ENCODE peak calls at places on chromosomes 2 and 18, in eight cellular contexts. One of them, this sample, is unnamed.

GRCh38 chr2:20353597-20353996 is 3.0 kb upstream of the PUM2 start:
- DNase-seq in WTC11: no peak
- DNase-seq in dorsolateral prefrontal cortex: no peak
- DNase-seq in B cell: no peak
- DNase-seq in astrocyte: no peak
- DNase-seq in OCI-LY7: no peak
- DNase-seq in astrocyte of the spinal cord: no peak
- DNase-seq in IMR-90: no peak
- DNase-seq in this sample: no peak

GRCh38 chr2:85504434-85505261 is 34.3 kb upstream of the MAT2A start:
- DNase-seq in WTC11: no peak
- DNase-seq in dorsolateral prefrontal cortex: no peak
- DNase-seq in B cell: no peak
- DNase-seq in astrocyte: peak
- DNase-seq in OCI-LY7: no peak
- DNase-seq in astrocyte of the spinal cord: peak
- DNase-seq in IMR-90: peak
- DNase-seq in this sample: peak

GRCh38 chr18:42137671-42138375 is 182.8 kb downstream of the PIK3C3 start:
- DNase-seq in WTC11: no peak
- DNase-seq in dorsolateral prefrontal cortex: no peak
- DNase-seq in B cell: no peak
- DNase-seq in astrocyte: no peak
- DNase-seq in OCI-LY7: no peak
- DNase-seq in astrocyte of the spinal cord: no peak
- DNase-seq in IMR-90: no peak
- DNase-seq in this sample: no peak

GRCh38 chr2:119192893-119193292 is 30.7 kb upstream of the STEAP3 start:
- DNase-seq in WTC11: no peak
- DNase-seq in dorsolateral prefrontal cortex: no peak
- DNase-seq in B cell: no peak
- DNase-seq in astrocyte: no peak
- DNase-seq in OCI-LY7: no peak
- DNase-seq in astrocyte of the spinal cord: no peak
- DNase-seq in IMR-90: no peak
- DNase-seq in this sample: no peak

GRCh38 chr2:44546469-44547127 is 184.9 kb downstream of the CAMKMT start:
- DNase-seq in WTC11: no peak
- DNase-seq in dorsolateral prefrontal cortex: no peak
- DNase-seq in B cell: no peak
- DNase-seq in astrocyte: no peak
- DNase-seq in OCI-LY7: no peak
- DNase-seq in astrocyte of the spinal cord: no peak
- DNase-seq in IMR-90: no peak
- DNase-seq in this sample: no peak

GRCh38 chr2:9703701-9704221 is 73.0 kb upstream of the YWHAQ start:
- DNase-seq in WTC11: no peak
- DNase-seq in dorsolateral prefrontal cortex: no peak
- DNase-seq in B cell: no peak
- DNase-seq in astrocyte: peak
- DNase-seq in OCI-LY7: no peak
- DNase-seq in astrocyte of the spinal cord: peak
- DNase-seq in IMR-90: peak
- DNase-seq in this sample: peak

GRCh38 chr2:223943561-223944008 is 1.6 kb downstream of the WDFY1 start:
- DNase-seq in WTC11: no peak
- DNase-seq in dorsolateral prefrontal cortex: no peak
- DNase-seq in B cell: no peak
- DNase-seq in astrocyte: peak
- DNase-seq in OCI-LY7: no peak
- DNase-seq in astrocyte of the spinal cord: peak
- DNase-seq in IMR-90: peak
- DNase-seq in this sample: peak

GRCh38 chr2:132979339-132980093 is 309.5 kb upstream of the LYPD1 start:
- DNase-seq in WTC11: no peak
- DNase-seq in dorsolateral prefrontal cortex: no peak
- DNase-seq in B cell: no peak
- DNase-seq in astrocyte: no peak
- DNase-seq in OCI-LY7: no peak
- DNase-seq in astrocyte of the spinal cord: no peak
- DNase-seq in IMR-90: no peak
- DNase-seq in this sample: no peak

GRCh38 chr2:150060341-150060740 is 427.1 kb downstream of the RND3 start:
- DNase-seq in WTC11: no peak
- DNase-seq in dorsolateral prefrontal cortex: no peak
- DNase-seq in B cell: no peak
- DNase-seq in astrocyte: no peak
- DNase-seq in OCI-LY7: no peak
- DNase-seq in astrocyte of the spinal cord: no peak
- DNase-seq in IMR-90: no peak
- DNase-seq in this sample: peak

GRCh38 chr2:54962935-54963334 is 87.3 kb downstream of the RTN4 start:
- DNase-seq in WTC11: no peak
- DNase-seq in dorsolateral prefrontal cortex: no peak
- DNase-seq in B cell: no peak
- DNase-seq in astrocyte: no peak
- DNase-seq in OCI-LY7: no peak
- DNase-seq in astrocyte of the spinal cord: no peak
- DNase-seq in IMR-90: no peak
- DNase-seq in this sample: no peak

GRCh38 chr2:105114551-105114950 is 76.7 kb downstream of the MRPS9 start:
- DNase-seq in WTC11: no peak
- DNase-seq in dorsolateral prefrontal cortex: no peak
- DNase-seq in B cell: peak
- DNase-seq in astrocyte: peak
- DNase-seq in OCI-LY7: peak
- DNase-seq in astrocyte of the spinal cord: peak
- DNase-seq in IMR-90: peak
- DNase-seq in this sample: peak

GRCh38 chr2:26721267-26722032 is 28.9 kb downstream of the KCNK3 start:
- DNase-seq in WTC11: no peak
- DNase-seq in dorsolateral prefrontal cortex: no peak
- DNase-seq in B cell: no peak
- DNase-seq in astrocyte: no peak
- DNase-seq in OCI-LY7: no peak
- DNase-seq in astrocyte of the spinal cord: no peak
- DNase-seq in IMR-90: no peak
- DNase-seq in this sample: peak

GRCh38 chr2:18924905-18925691 is 335.7 kb upstream of the NT5C1B start:
- DNase-seq in WTC11: no peak
- DNase-seq in dorsolateral prefrontal cortex: no peak
- DNase-seq in B cell: no peak
- DNase-seq in astrocyte: peak
- DNase-seq in OCI-LY7: no peak
- DNase-seq in astrocyte of the spinal cord: peak
- DNase-seq in IMR-90: peak
- DNase-seq in this sample: peak

GRCh38 chr2:113233593-113234550 is 44.8 kb downstream of the PAX8 start:
- DNase-seq in WTC11: no peak
- DNase-seq in dorsolateral prefrontal cortex: no peak
- DNase-seq in B cell: no peak
- DNase-seq in astrocyte: no peak
- DNase-seq in OCI-LY7: peak
- DNase-seq in astrocyte of the spinal cord: no peak
- DNase-seq in IMR-90: peak
- DNase-seq in this sample: peak

DNA sequence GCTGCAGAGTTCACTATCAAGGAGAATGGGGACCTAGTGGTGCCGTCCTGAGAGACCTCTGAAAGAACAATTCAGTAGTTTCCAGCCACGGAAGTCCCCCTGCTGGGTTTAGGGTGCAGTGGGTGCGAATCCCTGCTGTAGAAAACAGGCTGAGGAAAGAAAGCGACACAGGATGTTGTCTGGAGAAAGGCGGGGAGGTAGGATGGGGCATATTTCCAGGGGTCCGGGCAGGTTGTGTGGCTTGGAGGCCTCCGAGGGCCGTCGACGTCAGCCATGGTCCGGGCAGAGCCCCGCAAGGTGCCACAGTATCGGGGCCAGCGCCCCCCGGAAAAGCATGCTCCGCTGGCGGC is 807 bp upstream of the CREB1 start:
- DNase-seq in WTC11: no peak
- DNase-seq in dorsolateral prefrontal cortex: no peak
- DNase-seq in B cell: peak
- DNase-seq in astrocyte: no peak
- DNase-seq in OCI-LY7: peak
- DNase-seq in astrocyte of the spinal cord: peak
- DNase-seq in IMR-90: no peak
- DNase-seq in this sample: peak
- TF ChIP-seq CTCF in WTC11: no peak
- TF ChIP-seq CTCF in dorsolateral prefrontal cortex: no peak
- TF ChIP-seq CTCF in B cell: no peak
- TF ChIP-seq CTCF in astrocyte: no peak
- TF ChIP-seq CTCF in OCI-LY7: no peak
- TF ChIP-seq CTCF in astrocyte of the spinal cord: peak
- TF ChIP-seq CTCF in IMR-90: peak
- TF ChIP-seq CTCF in this sample: peak

DNA sequence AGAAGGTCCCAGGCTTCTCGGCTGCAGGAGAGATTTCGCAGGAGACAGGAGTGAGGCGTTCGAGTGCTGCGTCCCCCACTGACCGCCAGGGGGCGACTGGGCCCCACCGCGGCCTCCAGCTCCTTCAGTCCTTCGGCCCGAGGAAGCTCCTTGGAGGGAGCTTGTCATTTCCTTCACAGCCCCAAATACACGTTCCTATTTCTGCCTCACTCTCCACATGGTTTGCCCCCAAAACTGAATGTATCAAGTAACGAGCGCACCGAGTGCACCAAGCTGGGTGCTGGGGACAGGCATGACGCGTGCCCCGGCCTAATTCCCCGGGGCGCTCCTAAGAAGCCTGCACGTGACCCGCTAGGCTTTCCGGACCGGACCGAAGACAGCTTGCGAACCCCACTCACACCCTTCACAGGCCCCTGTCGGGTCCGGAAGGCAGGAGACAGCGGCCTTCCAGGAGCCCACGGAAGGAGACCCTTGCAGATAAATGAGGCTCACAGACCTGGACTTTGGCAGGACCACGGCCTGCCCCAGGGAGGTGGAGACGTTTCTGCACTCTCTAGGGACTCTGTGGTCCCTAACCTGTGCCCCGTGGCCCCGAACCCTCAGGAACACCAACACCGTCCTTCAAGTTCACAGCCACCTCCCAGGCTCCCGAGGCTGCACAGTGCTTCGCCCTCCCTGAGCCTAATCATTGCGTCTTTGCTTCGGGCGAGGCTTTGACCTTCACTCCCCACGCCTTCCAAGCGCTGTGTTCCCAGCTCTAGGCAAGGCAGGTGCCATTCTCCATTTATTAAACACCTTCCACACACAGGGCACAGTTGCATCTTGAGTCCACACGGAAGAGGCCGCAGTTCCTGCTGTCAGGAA is 13.0 kb upstream of the FAHD2A start:
- DNase-seq in WTC11: peak
- DNase-seq in dorsolateral prefrontal cortex: peak
- DNase-seq in B cell: peak
- DNase-seq in astrocyte: peak
- DNase-seq in OCI-LY7: peak
- DNase-seq in astrocyte of the spinal cord: peak
- DNase-seq in IMR-90: peak
- DNase-seq in this sample: peak
- TF ChIP-seq CTCF in WTC11: peak
- TF ChIP-seq CTCF in dorsolateral prefrontal cortex: peak
- TF ChIP-seq CTCF in B cell: peak
- TF ChIP-seq CTCF in astrocyte: peak
- TF ChIP-seq CTCF in OCI-LY7: peak
- TF ChIP-seq CTCF in astrocyte of the spinal cord: peak
- TF ChIP-seq CTCF in IMR-90: peak
- TF ChIP-seq CTCF in this sample: peak

DNA sequence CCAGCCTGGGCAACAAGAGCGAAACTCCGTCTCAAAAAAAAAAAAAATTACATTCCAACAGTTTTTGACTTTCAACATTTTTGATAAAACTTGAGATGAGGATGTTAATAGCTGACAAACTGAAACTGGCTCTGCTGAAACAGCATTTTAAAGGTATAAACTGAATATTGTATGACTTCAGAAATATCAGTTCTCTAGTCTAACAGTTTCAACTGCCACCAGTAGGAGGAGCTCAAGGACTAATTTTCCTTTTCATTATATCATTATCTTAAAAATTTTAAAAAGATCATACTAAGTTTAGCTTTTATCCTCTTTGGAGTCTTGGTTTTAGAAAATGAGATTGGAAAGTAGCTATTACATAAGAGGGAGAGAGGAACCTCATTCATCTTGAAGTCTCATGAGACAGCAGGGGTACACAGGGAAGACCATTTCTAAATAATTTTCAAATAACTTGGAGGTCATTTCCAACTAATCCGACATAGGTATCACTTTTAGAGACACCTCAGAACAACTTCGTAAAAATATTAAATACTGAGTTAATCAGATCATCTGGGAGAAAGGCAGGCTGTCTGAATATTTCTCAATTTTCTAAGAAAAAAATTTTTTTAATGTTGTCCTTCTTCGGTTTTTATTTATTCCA is 37.6 kb upstream of the MCM6 start:
- DNase-seq in WTC11: no peak
- DNase-seq in dorsolateral prefrontal cortex: no peak
- DNase-seq in B cell: peak
- DNase-seq in astrocyte: peak
- DNase-seq in OCI-LY7: peak
- DNase-seq in astrocyte of the spinal cord: peak
- DNase-seq in IMR-90: peak
- DNase-seq in this sample: peak
- TF ChIP-seq CTCF in WTC11: peak
- TF ChIP-seq CTCF in dorsolateral prefrontal cortex: peak
- TF ChIP-seq CTCF in B cell: peak
- TF ChIP-seq CTCF in astrocyte: peak
- TF ChIP-seq CTCF in OCI-LY7: peak
- TF ChIP-seq CTCF in astrocyte of the spinal cord: peak
- TF ChIP-seq CTCF in IMR-90: peak
- TF ChIP-seq CTCF in this sample: peak

DNA sequence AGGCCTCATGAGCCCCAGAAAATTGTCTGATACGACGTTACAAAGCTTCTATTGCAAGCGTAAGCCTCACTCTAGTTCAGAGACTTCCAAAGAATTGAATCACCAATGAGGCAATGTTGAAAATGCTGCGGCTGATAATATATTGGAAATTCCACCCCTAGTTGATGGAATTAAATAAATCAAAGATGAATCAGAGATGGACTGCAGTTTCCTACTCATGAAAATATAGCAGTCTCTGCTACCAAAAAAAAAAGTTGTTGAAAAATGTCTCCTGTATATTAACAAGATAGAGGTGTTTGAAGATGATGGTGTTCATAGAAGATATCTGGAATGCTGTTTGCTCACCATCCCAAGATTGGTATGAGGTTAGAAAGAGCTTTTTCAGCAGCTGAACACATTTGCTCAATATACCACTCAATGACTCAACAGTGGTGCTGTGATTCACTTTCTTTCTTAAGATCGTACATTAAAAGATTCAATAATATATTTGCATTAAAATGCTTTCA is 99.8 kb upstream of the ARHGAP28 start:
- DNase-seq in WTC11: no peak
- DNase-seq in dorsolateral prefrontal cortex: no peak
- DNase-seq in B cell: no peak
- DNase-seq in astrocyte: peak
- DNase-seq in OCI-LY7: no peak
- DNase-seq in astrocyte of the spinal cord: peak
- DNase-seq in IMR-90: peak
- DNase-seq in this sample: peak
- TF ChIP-seq CTCF in WTC11: no peak
- TF ChIP-seq CTCF in dorsolateral prefrontal cortex: no peak
- TF ChIP-seq CTCF in B cell: no peak
- TF ChIP-seq CTCF in astrocyte: no peak
- TF ChIP-seq CTCF in OCI-LY7: no peak
- TF ChIP-seq CTCF in astrocyte of the spinal cord: no peak
- TF ChIP-seq CTCF in IMR-90: no peak
- TF ChIP-seq CTCF in this sample: no peak

This sample was measured in fibroblast of the aortic adventitia.